ENCODE peak calls at places on chromosomes 16 and 17, in five cellular contexts. One of them, this sample, is unnamed.

GRCh38 chr17:56173958-56174357 is 20.7 kb downstream of the ANKFN1 start:
- DNase-seq in substantia nigra: no peak
- DNase-seq in tibial artery: no peak
- DNase-seq in stimulated activated CD8-positive, alpha-beta memory T cell treated with anti-CD3 and anti-CD28 coated beads, Interleukin-15, amount 100 ng/mL, for 24 hours: no peak
- DNase-seq in HFFc6: peak
- DNase-seq in this sample: no peak

GRCh38 chr17:77924757-77925336 is 33.7 kb upstream of the TNRC6C start:
- DNase-seq in stimulated activated CD8-positive, alpha-beta memory T cell treated with anti-CD3 and anti-CD28 coated beads, Interleukin-15, amount 100 ng/mL, for 24 hours: no peak
- DNase-seq in substantia nigra: no peak
- DNase-seq in HFFc6: no peak
- DNase-seq in tibial artery: peak
- DNase-seq in this sample: peak

GRCh38 chr17:35146214-35146833 is 1.3 kb upstream of the UNC45B start:
- DNase-seq in tibial artery: no peak
- DNase-seq in HFFc6: no peak
- DNase-seq in stimulated activated CD8-positive, alpha-beta memory T cell treated with anti-CD3 and anti-CD28 coated beads, Interleukin-15, amount 100 ng/mL, for 24 hours: no peak
- DNase-seq in substantia nigra: no peak
- DNase-seq in this sample: no peak

GRCh38 chr17:45261577-45262515 is at the start of gene SPATA32:
- DNase-seq in substantia nigra: no peak
- DNase-seq in HFFc6: no peak
- DNase-seq in stimulated activated CD8-positive, alpha-beta memory T cell treated with anti-CD3 and anti-CD28 coated beads, Interleukin-15, amount 100 ng/mL, for 24 hours: peak
- DNase-seq in tibial artery: peak
- DNase-seq in this sample: no peak

GRCh38 chr17:63358956-63359355 is 87.2 kb downstream of the CYB561 start:
- DNase-seq in tibial artery: no peak
- DNase-seq in stimulated activated CD8-positive, alpha-beta memory T cell treated with anti-CD3 and anti-CD28 coated beads, Interleukin-15, amount 100 ng/mL, for 24 hours: no peak
- DNase-seq in HFFc6: no peak
- DNase-seq in substantia nigra: no peak
- DNase-seq in this sample: no peak

GRCh38 chr16:49527621-49528020 is 154.0 kb downstream of the C16orf78 start:
- DNase-seq in HFFc6: no peak
- DNase-seq in stimulated activated CD8-positive, alpha-beta memory T cell treated with anti-CD3 and anti-CD28 coated beads, Interleukin-15, amount 100 ng/mL, for 24 hours: no peak
- DNase-seq in substantia nigra: no peak
- DNase-seq in tibial artery: no peak
- DNase-seq in this sample: no peak

GRCh38 chr17:74429604-74430384 is 2.1 kb upstream of the GPRC5C start:
- DNase-seq in stimulated activated CD8-positive, alpha-beta memory T cell treated with anti-CD3 and anti-CD28 coated beads, Interleukin-15, amount 100 ng/mL, for 24 hours: no peak
- DNase-seq in HFFc6: no peak
- DNase-seq in tibial artery: no peak
- DNase-seq in substantia nigra: no peak
- DNase-seq in this sample: no peak

GRCh38 chr16:87003414-87003755 is 313.8 kb downstream of the C16orf95 start:
- DNase-seq in tibial artery: no peak
- DNase-seq in HFFc6: no peak
- DNase-seq in stimulated activated CD8-positive, alpha-beta memory T cell treated with anti-CD3 and anti-CD28 coated beads, Interleukin-15, amount 100 ng/mL, for 24 hours: no peak
- DNase-seq in substantia nigra: no peak
- DNase-seq in this sample: no peak

GRCh38 chr17:17831208-17832039 is 5.4 kb downstream of the SREBF1 start:
- DNase-seq in HFFc6: no peak
- DNase-seq in stimulated activated CD8-positive, alpha-beta memory T cell treated with anti-CD3 and anti-CD28 coated beads, Interleukin-15, amount 100 ng/mL, for 24 hours: no peak
- DNase-seq in tibial artery: no peak
- DNase-seq in substantia nigra: no peak
- DNase-seq in this sample: no peak

GRCh38 chr16:60608971-60609370 is 1427.3 kb downstream of the CDH8 start:
- DNase-seq in stimulated activated CD8-positive, alpha-beta memory T cell treated with anti-CD3 and anti-CD28 coated beads, Interleukin-15, amount 100 ng/mL, for 24 hours: no peak
- DNase-seq in substantia nigra: no peak
- DNase-seq in tibial artery: no peak
- DNase-seq in HFFc6: no peak
- DNase-seq in this sample: no peak